ENCODE peak calls at places on chromosomes 11 and 22, in eight cellular contexts. One of them, this sample, is unnamed. For H3K36me3, the result is how much of the 10 kb centered on the place peaks cover.

GRCh38 chr22:24450600-24450999 is 23.2 kb downstream of the ADORA2A start:
- DNase-seq in testis: no peak
- DNase-seq in endothelial cell of umbilical vein: peak
- DNase-seq in sigmoid colon: no peak
- DNase-seq in IMR-90: no peak
- DNase-seq in stomach: no peak
- DNase-seq in HCT116: no peak
- DNase-seq in body of pancreas: no peak
- DNase-seq in this sample: no peak

GRCh38 chr11:77195071-77195705 is 67.1 kb downstream of the MYO7A start:
- DNase-seq in HCT116: no peak
- DNase-seq in testis: no peak
- DNase-seq in endothelial cell of umbilical vein: no peak
- DNase-seq in sigmoid colon: peak
- DNase-seq in IMR-90: no peak
- DNase-seq in stomach: no peak
- DNase-seq in body of pancreas: no peak
- DNase-seq in this sample: no peak

GRCh38 chr11:117796456-117797428 is at the start of gene DSCAML1:
- DNase-seq in endothelial cell of umbilical vein: no peak
- DNase-seq in sigmoid colon: no peak
- DNase-seq in testis: peak
- DNase-seq in body of pancreas: no peak
- DNase-seq in stomach: no peak
- DNase-seq in IMR-90: no peak
- DNase-seq in HCT116: no peak
- DNase-seq in this sample: peak

GRCh38 chr11:3613998-3614741 is 27.6 kb downstream of the ART5 start:
- DNase-seq in body of pancreas: no peak
- DNase-seq in endothelial cell of umbilical vein: no peak
- DNase-seq in stomach: no peak
- DNase-seq in sigmoid colon: no peak
- DNase-seq in HCT116: no peak
- DNase-seq in IMR-90: no peak
- DNase-seq in testis: no peak
- DNase-seq in this sample: no peak

GRCh38 chr11:1202776-1203504 is 19.9 kb upstream of the MUC5B start:
- DNase-seq in sigmoid colon: peak
- DNase-seq in body of pancreas: peak
- DNase-seq in testis: peak
- DNase-seq in endothelial cell of umbilical vein: peak
- DNase-seq in HCT116: peak
- DNase-seq in IMR-90: peak
- DNase-seq in stomach: peak
- DNase-seq in this sample: peak

GRCh38 chr11:45900916-45901617 is 6.0 kb downstream of the FREY1 start:
- DNase-seq in stomach: no peak
- DNase-seq in body of pancreas: peak
- DNase-seq in IMR-90: no peak
- DNase-seq in sigmoid colon: peak
- DNase-seq in HCT116: no peak
- DNase-seq in testis: peak
- DNase-seq in endothelial cell of umbilical vein: no peak
- DNase-seq in this sample: no peak

GRCh38 chr22:45139693-45140092 is 24.0 kb upstream of the NUP50 start:
- DNase-seq in HCT116: no peak
- DNase-seq in testis: no peak
- DNase-seq in body of pancreas: no peak
- DNase-seq in sigmoid colon: no peak
- DNase-seq in endothelial cell of umbilical vein: no peak
- DNase-seq in stomach: no peak
- DNase-seq in IMR-90: no peak
- DNase-seq in this sample: no peak

GRCh38 chr11:75072582-75072981 is 24.1 kb downstream of the OR2AT4 start:
- DNase-seq in body of pancreas: no peak
- DNase-seq in testis: no peak
- DNase-seq in stomach: no peak
- DNase-seq in IMR-90: no peak
- DNase-seq in HCT116: no peak
- DNase-seq in endothelial cell of umbilical vein: no peak
- DNase-seq in sigmoid colon: no peak
- DNase-seq in this sample: no peak

GRCh38 chr11:123429851-123430735 is at the start of gene GRAMD1B:
- DNase-seq in sigmoid colon: no peak
- DNase-seq in IMR-90: peak
- DNase-seq in endothelial cell of umbilical vein: peak
- DNase-seq in body of pancreas: no peak
- DNase-seq in HCT116: no peak
- DNase-seq in stomach: peak
- DNase-seq in testis: peak
- DNase-seq in this sample: peak

DNA sequence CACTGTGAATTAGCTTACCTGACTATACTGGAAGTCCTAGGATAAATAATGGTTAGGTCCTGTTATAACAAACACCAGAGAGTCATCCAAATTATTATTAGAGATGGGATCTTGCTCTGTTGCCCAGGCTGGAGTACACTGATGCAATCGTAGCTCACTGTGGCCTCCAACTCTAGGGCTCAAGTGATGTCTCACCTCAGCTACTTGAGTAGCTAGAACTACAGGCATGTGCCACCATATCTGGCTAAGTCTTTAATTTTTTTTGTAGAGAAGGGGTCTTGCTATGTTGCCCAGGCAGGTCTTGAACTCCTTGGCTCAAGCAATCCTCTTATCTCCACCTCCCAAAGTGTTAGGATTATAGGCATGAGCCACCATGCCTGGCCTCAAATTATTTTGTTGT is 37.2 kb downstream of the OSBP start:
- DNase-seq in sigmoid colon: no peak
- DNase-seq in body of pancreas: no peak
- DNase-seq in testis: no peak
- DNase-seq in endothelial cell of umbilical vein: no peak
- DNase-seq in IMR-90: no peak
- DNase-seq in HCT116: no peak
- DNase-seq in stomach: no peak
- DNase-seq in this sample: no peak
- H3K36me3 ChIP-seq in sigmoid colon: under half
- H3K36me3 ChIP-seq in body of pancreas: under half
- H3K36me3 ChIP-seq in testis: under half
- H3K36me3 ChIP-seq in endothelial cell of umbilical vein: under half
- H3K36me3 ChIP-seq in IMR-90: under half
- H3K36me3 ChIP-seq in HCT116: under half
- H3K36me3 ChIP-seq in stomach: half or more
- H3K36me3 ChIP-seq in this sample: half or more

DNA sequence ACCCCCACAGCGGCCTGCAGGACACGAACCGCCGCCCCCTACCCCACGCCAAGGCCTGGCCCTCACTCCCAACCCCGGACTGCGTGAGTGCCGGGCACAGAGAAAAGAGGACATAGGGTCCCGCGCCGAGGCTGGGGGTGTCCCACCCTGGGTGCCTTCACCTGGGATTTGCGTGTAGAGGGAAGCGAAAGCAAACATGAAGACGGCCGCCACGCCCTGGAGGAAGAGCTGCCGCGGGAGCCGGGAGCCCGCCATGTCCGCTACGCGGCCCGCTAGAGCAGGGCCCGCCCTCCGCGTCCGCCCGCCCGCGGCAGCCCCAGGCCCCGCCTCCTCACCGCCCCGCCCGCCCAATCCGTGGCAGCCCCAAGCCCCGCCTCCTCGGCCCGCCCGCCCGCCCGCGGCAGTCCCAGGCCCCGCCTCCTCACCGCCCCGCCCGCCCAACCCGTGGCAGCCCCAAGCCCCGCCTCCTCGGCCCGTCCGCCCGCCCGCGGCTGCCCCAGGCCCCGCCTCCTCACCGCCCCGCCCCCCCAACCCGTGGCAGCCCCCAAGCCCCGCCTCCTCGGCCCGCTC is at the start of gene LMF2:
- DNase-seq in sigmoid colon: peak
- DNase-seq in body of pancreas: peak
- DNase-seq in HCT116: no peak
- DNase-seq in stomach: peak
- DNase-seq in endothelial cell of umbilical vein: peak
- DNase-seq in IMR-90: no peak
- DNase-seq in testis: peak
- DNase-seq in this sample: peak
- TF ChIP-seq POLR2A in sigmoid colon: peak
- TF ChIP-seq POLR2A in body of pancreas: peak
- TF ChIP-seq POLR2A in HCT116: no peak
- TF ChIP-seq POLR2A in stomach: no peak
- TF ChIP-seq POLR2A in endothelial cell of umbilical vein: peak
- TF ChIP-seq POLR2A in IMR-90: peak
- TF ChIP-seq POLR2A in testis: no peak
- TF ChIP-seq POLR2A in this sample: no peak

GRCh38 chr11:122234257-122234656 is 118.2 kb upstream of the BLID start:
- DNase-seq in testis: no peak
- DNase-seq in HCT116: no peak
- DNase-seq in sigmoid colon: no peak
- DNase-seq in body of pancreas: no peak
- DNase-seq in endothelial cell of umbilical vein: no peak
- DNase-seq in IMR-90: no peak
- DNase-seq in stomach: no peak
- DNase-seq in this sample: no peak
- H3K36me3 ChIP-seq in testis: under half
- H3K36me3 ChIP-seq in HCT116: under half
- H3K36me3 ChIP-seq in sigmoid colon: under half
- H3K36me3 ChIP-seq in body of pancreas: under half
- H3K36me3 ChIP-seq in endothelial cell of umbilical vein: under half
- H3K36me3 ChIP-seq in IMR-90: under half
- H3K36me3 ChIP-seq in stomach: under half
- H3K36me3 ChIP-seq in this sample: under half

DNA sequence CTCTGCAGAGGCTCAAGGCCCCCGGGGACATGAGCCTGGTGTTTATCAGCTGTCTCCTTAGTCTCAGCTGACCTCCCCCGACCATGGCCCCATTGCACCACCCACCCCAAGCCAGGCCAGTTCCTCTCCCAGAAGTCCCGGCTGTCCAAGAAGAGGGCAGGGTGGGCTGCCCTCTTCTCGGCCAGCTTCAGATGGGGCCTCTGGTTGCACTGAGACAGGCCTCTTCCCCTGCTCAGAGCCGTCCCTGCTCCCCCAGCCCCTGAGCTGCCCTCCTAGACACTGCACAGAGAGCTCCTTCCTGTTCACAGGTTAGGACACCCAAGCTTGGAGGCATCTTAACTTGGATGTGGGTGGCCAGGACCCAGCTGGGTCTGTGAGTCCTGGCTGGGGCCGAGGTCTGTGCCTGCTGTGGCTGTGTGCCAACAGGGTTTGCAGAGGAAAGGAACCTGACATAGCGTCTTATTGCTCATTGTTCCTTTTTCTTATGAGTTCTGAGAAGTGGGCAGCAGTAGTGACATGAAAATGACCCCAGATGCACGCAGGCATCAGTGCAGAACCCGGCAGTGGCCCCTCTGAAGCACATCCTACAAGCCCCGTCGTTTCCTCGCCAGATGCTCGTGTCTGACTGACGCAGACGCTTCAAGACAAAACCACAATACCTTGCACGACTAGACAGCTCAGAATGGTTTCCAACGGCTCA is 5.5 kb downstream of the TRABD start:
- DNase-seq in IMR-90: no peak
- DNase-seq in body of pancreas: no peak
- DNase-seq in sigmoid colon: no peak
- DNase-seq in HCT116: no peak
- DNase-seq in stomach: peak
- DNase-seq in testis: no peak
- DNase-seq in endothelial cell of umbilical vein: no peak
- DNase-seq in this sample: peak
- TF ChIP-seq POLR2A in IMR-90: no peak
- TF ChIP-seq POLR2A in body of pancreas: no peak
- TF ChIP-seq POLR2A in sigmoid colon: no peak
- TF ChIP-seq POLR2A in HCT116: no peak
- TF ChIP-seq POLR2A in stomach: no peak
- TF ChIP-seq POLR2A in testis: no peak
- TF ChIP-seq POLR2A in endothelial cell of umbilical vein: no peak
- TF ChIP-seq POLR2A in this sample: no peak

GRCh38 chr22:37884420-37884819 is 21.7 kb upstream of the MICALL1 start:
- DNase-seq in stomach: no peak
- DNase-seq in testis: no peak
- DNase-seq in body of pancreas: no peak
- DNase-seq in endothelial cell of umbilical vein: no peak
- DNase-seq in HCT116: no peak
- DNase-seq in sigmoid colon: peak
- DNase-seq in IMR-90: peak
- DNase-seq in this sample: no peak

GRCh38 chr22:37880668-37881440 is 25.2 kb upstream of the MICALL1 start:
- DNase-seq in endothelial cell of umbilical vein: peak
- DNase-seq in IMR-90: peak
- DNase-seq in HCT116: no peak
- DNase-seq in testis: peak
- DNase-seq in sigmoid colon: no peak
- DNase-seq in body of pancreas: no peak
- DNase-seq in stomach: no peak
- DNase-seq in this sample: no peak
- H3K36me3 ChIP-seq in endothelial cell of umbilical vein: under half
- H3K36me3 ChIP-seq in IMR-90: half or more
- H3K36me3 ChIP-seq in HCT116: half or more
- H3K36me3 ChIP-seq in testis: under half
- H3K36me3 ChIP-seq in sigmoid colon: under half
- H3K36me3 ChIP-seq in body of pancreas: under half
- H3K36me3 ChIP-seq in stomach: half or more
- H3K36me3 ChIP-seq in this sample: under half

DNA sequence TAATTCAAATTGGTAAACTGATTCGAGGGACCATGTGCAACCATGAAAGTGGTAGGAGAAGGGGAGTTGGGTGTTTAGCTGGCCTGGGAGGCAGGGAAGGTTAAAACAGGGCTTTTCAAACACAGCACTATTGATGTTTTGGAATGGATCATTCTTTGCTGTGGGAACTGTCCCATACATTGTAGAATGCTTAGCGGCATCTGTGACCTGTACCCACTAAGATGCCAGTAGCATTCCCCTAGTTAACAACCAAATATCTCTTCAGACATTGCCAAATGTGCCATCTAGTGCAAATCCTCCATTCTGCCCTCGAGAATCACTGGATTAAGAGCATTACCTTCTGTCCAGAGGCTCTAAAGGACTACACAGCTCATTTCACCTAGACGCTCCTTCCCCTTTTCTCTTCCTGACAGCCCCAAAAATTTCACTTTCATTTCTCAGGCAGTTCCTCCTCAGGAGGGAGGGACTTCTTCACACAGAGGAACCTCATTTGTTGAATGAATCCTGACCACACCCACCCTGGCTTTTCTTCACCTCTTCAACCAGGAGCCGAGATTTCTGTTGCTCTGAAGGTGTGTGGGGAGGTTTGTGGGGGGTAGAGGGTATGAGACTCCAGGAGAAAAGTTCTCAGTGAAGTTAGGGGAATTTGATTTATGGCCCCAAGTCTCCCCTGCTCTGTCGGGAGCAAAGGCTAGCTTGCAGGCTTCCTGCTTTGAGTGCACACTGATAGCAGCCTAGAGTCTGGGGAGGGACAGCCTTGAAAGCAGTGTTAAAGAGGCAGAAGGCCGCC is at the start of gene TRIM34:
- DNase-seq in body of pancreas: peak
- DNase-seq in stomach: peak
- DNase-seq in sigmoid colon: peak
- DNase-seq in endothelial cell of umbilical vein: peak
- DNase-seq in testis: peak
- DNase-seq in HCT116: no peak
- DNase-seq in IMR-90: peak
- DNase-seq in this sample: peak
- TF ChIP-seq POLR2A in body of pancreas: no peak
- TF ChIP-seq POLR2A in stomach: no peak
- TF ChIP-seq POLR2A in sigmoid colon: peak
- TF ChIP-seq POLR2A in endothelial cell of umbilical vein: peak
- TF ChIP-seq POLR2A in testis: no peak
- TF ChIP-seq POLR2A in HCT116: no peak
- TF ChIP-seq POLR2A in IMR-90: no peak
- TF ChIP-seq POLR2A in this sample: no peak

GRCh38 chr11:27363576-27364115 is 631 bp upstream of the CCDC34 start:
- DNase-seq in HCT116: no peak
- DNase-seq in stomach: no peak
- DNase-seq in endothelial cell of umbilical vein: no peak
- DNase-seq in sigmoid colon: no peak
- DNase-seq in IMR-90: no peak
- DNase-seq in body of pancreas: no peak
- DNase-seq in testis: no peak
- DNase-seq in this sample: no peak
- H3K36me3 ChIP-seq in HCT116: under half
- H3K36me3 ChIP-seq in stomach: under half
- H3K36me3 ChIP-seq in endothelial cell of umbilical vein: under half
- H3K36me3 ChIP-seq in sigmoid colon: under half
- H3K36me3 ChIP-seq in IMR-90: under half
- H3K36me3 ChIP-seq in body of pancreas: under half
- H3K36me3 ChIP-seq in testis: under half
- H3K36me3 ChIP-seq in this sample: under half

This sample was measured in heart left ventricle.